ENCODE peak calls at places on chromosome 1, in four cellular contexts. W is K562, E is HepG2, J is H1. B is an unnamed sample.

GRCh38 chr1:160827418-160827817 is 31.4 kb downstream of the LY9 start:
- DNase-seq in W (no peak), E (no peak), J (no peak), B (no peak)

GRCh38 chr1:236645016-236645680 is 40.8 kb upstream of the HEATR1 start:
- DNase-seq in W (no peak), E (no peak), J (no peak), B (no peak)

GRCh38 chr1:24207709-24208108 is 20.6 kb upstream of the IFNLR1 start:
- DNase-seq in W (no peak), E (no peak), J (no peak), B (no peak)

GRCh38 chr1:247189981-247190798 is 18.4 kb upstream of the ZNF124 start:
- DNase-seq in W (no peak), E (no peak), J (no peak), B (no peak)

GRCh38 chr1:168567568-168567967 is 8.8 kb upstream of the XCL1 start:
- DNase-seq in W (no peak), E (no peak), J (no peak), B (no peak)

GRCh38 chr1:216081445-216081844 is 341.8 kb downstream of the USH2A start:
- DNase-seq in W (no peak), E (peak), J (no peak), B (no peak)

GRCh38 chr1:167440776-167441175 is 77.6 kb downstream of the CD247 start:
- DNase-seq in W (no peak), E (no peak), J (no peak), B (no peak)

GRCh38 chr1:243390315-243390875 is 134.6 kb downstream of the SDCCAG8 start:
- DNase-seq in W (no peak), E (no peak), J (no peak), B (no peak)

GRCh38 chr1:208437416-208437815 is 193.2 kb upstream of the PLXNA2 start:
- DNase-seq in W (no peak), E (no peak), J (no peak), B (no peak)

GRCh38 chr1:244239261-244239770 is 188.2 kb downstream of the ZBTB18 start:
- DNase-seq in W (no peak), E (no peak), J (no peak), B (no peak)

GRCh38 chr1:221100196-221100950 is 221.1 kb downstream of the HLX start:
- DNase-seq in W (peak), E (no peak), J (no peak), B (no peak)

GRCh38 chr1:229272164-229273158 is 1.6 kb downstream of the RAB4A start:
- DNase-seq in W (no peak), E (no peak), J (no peak), B (no peak)

GRCh38 chr1:25123551-25123950 is 108.8 kb downstream of the SYF2 start:
- DNase-seq in W (no peak), E (no peak), J (no peak), B (no peak)

GRCh38 chr1:223872308-223872878 is 26.6 kb upstream of the TP53BP2 start:
- DNase-seq in W (no peak), E (no peak), J (no peak), B (no peak)

GRCh38 chr1:204460346-204460745 is 34.3 kb downstream of the PIK3C2B start:
- DNase-seq in W (no peak), E (no peak), J (no peak), B (no peak)

GRCh38 chr1:184152502-184152901 is 101.0 kb downstream of the TSEN15 start:
- DNase-seq in W (no peak), E (no peak), J (no peak), B (no peak)

GRCh38 chr1:156160744-156161181 is 7.4 kb downstream of the SEMA4A start:
- DNase-seq in W (peak), E (no peak), J (no peak), B (peak)

GRCh38 chr1:17280894-17281293 is 27.1 kb upstream of the PADI4 start:
- DNase-seq in W (no peak), E (no peak), J (no peak), B (no peak)

GRCh38 chr1:30934613-30935012 is 26.1 kb upstream of the SDC3 start:
- DNase-seq in W (no peak), E (no peak), J (no peak), B (no peak)

GRCh38 chr1:216662681-216663080 is 60.5 kb downstream of the ESRRG start:
- DNase-seq in W (no peak), E (no peak), J (no peak), B (no peak)

GRCh38 chr1:18575620-18576019 is 55.0 kb upstream of the PAX7 start:
- DNase-seq in W (peak), E (peak), J (peak), B (peak)

GRCh38 chr1:59057801-59058200 is 239.1 kb upstream of the FGGY start:
- DNase-seq in W (no peak), E (no peak), J (no peak), B (no peak)

GRCh38 chr1:2875677-2876531 is 74.4 kb upstream of the TTC34 start:
- DNase-seq in W (peak), E (no peak), J (no peak), B (peak)

GRCh38 chr1:4032571-4032970 is 132.5 kb upstream of the C1orf174 start:
- DNase-seq in W (no peak), E (no peak), J (no peak), B (no peak)

GRCh38 chr1:36842448-36842847 is 191.9 kb downstream of the GRIK3 start:
- DNase-seq in W (no peak), E (no peak), J (no peak), B (no peak)
- TF ChIP-seq CREB1 in W (no peak), E (no peak), J (no peak), B (no peak)

GRCh38 chr1:7679159-7679872 is 91.8 kb upstream of the VAMP3 start:
- DNase-seq in W (no peak), E (no peak), J (no peak), B (no peak)

GRCh38 chr1:7679873-7680790 is 91.0 kb upstream of the VAMP3 start:
- DNase-seq in W (peak), E (no peak), J (no peak), B (peak)

GRCh38 chr1:7681401-7681800 is 89.7 kb upstream of the VAMP3 start:
- DNase-seq in W (no peak), E (no peak), J (no peak), B (no peak)

GRCh38 chr1:7678491-7679158 is 92.5 kb upstream of the VAMP3 start:
- DNase-seq in W (no peak), E (peak), J (no peak), B (no peak)

GRCh38 chr1:7680791-7681165 is 90.3 kb upstream of the VAMP3 start:
- DNase-seq in W (no peak), E (no peak), J (no peak), B (peak)
- TF ChIP-seq JUN in W (no peak), E (no peak), J (no peak), B (no peak)

DNA sequence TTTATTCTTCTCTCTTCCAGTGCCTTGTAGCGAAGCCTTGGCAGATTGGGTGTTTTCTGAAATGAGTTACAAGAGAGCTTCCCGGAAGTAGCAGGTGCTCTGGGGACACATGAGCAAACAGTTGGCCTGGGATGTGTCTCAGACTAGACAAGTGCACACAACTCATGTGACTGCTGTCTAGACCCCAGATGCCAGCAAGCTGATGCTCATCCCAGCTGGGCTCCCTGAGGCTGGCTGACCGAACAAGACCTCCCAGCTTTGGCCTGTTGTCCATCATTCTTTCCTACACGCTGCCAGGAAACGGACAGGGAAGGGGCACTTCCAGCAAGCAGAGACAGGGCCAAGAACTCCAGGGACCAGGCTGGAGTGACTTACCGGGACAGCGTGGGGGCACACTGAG is 18.7 kb upstream of the CSF1 start:
- DNase-seq in W (no peak), E (peak), J (no peak), B (no peak)
- TF ChIP-seq CREB1 in W (no peak), E (no peak), J (no peak), B (no peak)

GRCh38 chr1:5962265-5963105 is 29.7 kb downstream of the NPHP4 start:
- DNase-seq in W (no peak), E (no peak), J (no peak), B (no peak)
- TF ChIP-seq JUN in W (no peak), E (no peak), J (no peak), B (no peak)

DNA sequence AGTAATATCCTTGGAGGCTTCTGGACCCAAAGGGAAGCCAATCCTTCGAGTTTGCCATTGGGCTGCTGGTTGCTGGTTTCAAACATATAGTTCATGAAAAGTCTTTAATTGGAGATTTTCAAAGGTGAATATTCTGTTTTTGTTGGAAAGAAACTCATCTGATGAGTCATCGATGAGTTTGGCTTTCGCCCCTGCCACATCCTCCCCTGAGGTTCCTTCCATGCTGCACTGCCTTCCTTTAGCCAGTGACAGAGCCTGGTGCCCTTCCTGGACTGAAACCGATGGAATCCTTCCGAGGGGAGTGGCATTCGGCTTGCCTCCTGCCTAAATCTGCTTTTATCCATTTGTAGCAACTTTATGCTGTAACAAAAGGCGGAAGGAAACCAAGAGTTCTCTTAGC is 550.0 kb downstream of the KIF26B start:
- DNase-seq in W (no peak), E (no peak), J (no peak), B (no peak)
- TF ChIP-seq CREB1 in W (no peak), E (no peak), J (no peak), B (no peak)

DNA sequence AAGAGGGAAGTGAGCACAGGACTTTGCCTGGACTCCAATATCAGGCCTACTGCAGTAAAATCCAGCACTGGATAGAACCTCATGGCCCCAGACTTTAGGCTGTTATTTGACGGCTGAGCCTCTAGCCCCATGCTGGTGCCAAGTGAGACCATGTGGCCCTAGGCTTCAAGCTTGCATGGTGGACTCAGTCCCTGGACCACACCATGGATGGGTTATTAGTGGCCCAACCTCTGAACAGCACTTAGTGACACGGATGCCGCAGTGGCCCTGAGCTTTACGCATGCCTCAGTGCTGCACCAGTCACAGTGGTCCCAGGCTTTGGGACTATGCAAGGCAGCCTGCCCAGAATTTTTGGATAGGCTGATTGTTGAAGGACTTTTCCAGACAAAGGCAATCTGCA is 13.0 kb downstream of the IFI44L start:
- DNase-seq in W (no peak), E (no peak), J (no peak), B (no peak)
- TF ChIP-seq JUN in W (no peak), E (no peak), J (no peak), B (no peak)

DNA sequence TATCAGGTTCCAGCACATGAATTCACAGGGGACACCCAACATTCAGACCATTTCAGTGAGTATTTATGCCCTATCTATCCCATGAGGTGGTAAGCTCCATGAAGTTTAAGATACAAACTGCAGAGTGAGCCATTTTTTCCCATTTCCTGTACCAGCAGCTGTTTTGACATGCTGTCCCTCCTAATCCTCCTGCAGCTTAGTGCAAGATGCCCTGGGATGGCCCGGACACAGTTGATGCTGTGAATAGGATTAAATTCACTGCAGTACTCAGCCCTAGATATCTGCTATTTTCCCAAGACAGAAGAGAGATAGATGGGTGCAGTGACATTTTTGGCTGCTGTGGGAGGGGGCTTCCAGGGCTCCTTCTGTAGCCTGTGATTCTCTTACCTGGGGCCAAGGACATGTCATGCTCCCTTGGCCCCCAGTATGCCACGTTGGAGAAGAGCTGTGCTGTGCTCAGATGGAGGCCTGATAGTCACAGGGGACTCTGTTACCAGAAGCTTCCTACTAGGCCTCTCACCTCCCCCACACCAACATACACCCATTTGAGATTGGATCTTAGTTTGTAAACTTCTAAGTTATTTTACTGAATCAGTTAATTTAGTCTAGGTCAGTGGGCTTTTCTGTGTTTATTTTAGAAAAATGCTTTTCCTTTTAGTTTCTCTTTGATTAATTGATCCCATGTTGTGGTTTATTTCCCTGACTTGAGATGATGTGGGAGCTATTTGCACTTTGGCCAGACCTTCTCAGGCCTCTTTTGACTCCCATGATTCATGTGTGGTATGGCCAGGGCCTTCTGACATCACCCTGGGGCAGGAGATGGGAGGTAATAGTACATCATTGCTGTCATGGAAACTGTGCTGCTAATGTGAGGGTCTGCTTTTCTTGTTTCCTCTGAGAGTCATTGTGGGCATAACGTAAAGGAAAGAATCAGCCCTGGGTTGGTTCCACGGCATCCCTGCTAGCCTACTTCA is 92.6 kb downstream of the ST3GAL3 start:
- DNase-seq in W (peak), E (no peak), J (no peak), B (no peak)
- TF ChIP-seq CREB1 in W (no peak), E (no peak), J (no peak), B (no peak)

GRCh38 chr1:157878059-157878458 is 36.5 kb upstream of the CD5L start:
- DNase-seq in W (peak), E (peak), J (peak), B (no peak)
- TF ChIP-seq JUN in W (no peak), E (no peak), J (no peak), B (no peak)

B was measured in WTC11.